ENCODE peak calls at places on chromosomes 12 and 14, in eight cellular contexts. I, A, W, U, J, Z, Q and N are unnamed samples.

GRCh38 chr12:102757154-102757873 is 159.7 kb downstream of the PAH start:
- ATAC-seq in Q (no peak), W (no peak), A (peak), Z (peak), J (no peak), I (peak), U (no peak), N (no peak)

GRCh38 chr12:124006582-124007170 is 33.7 kb downstream of the ZNF664 start:
- ATAC-seq in W (no peak), Z (no peak), U (no peak), A (no peak), I (no peak), Q (no peak), J (no peak), N (no peak)

GRCh38 chr12:70290126-70290525 is 46.9 kb downstream of the CNOT2 start:
- ATAC-seq in J (no peak), Z (peak), Q (no peak), A (no peak), I (no peak), W (no peak), U (no peak), N (no peak)

GRCh38 chr12:108772247-108772646 is 40.9 kb upstream of the CORO1C start:
- ATAC-seq in Z (no peak), Q (no peak), J (no peak), A (no peak), I (no peak), W (no peak), U (no peak), N (no peak)

GRCh38 chr12:96108321-96108720 is 72.9 kb upstream of the LTA4H start:
- ATAC-seq in Z (peak), Q (peak), I (peak), A (no peak), U (peak), W (peak), J (no peak), N (peak)

GRCh38 chr12:27838543-27838942 is 58.5 kb upstream of the MANSC4 start:
- ATAC-seq in Z (no peak), A (no peak), J (no peak), Q (no peak), W (no peak), I (no peak), U (no peak), N (no peak)

GRCh38 chr12:132049442-132049841 is 94.7 kb downstream of the DDX51 start:
- ATAC-seq in U (no peak), J (no peak), Q (no peak), W (no peak), I (no peak), A (peak), Z (no peak), N (no peak)

GRCh38 chr14:55438066-55438683 is 2.2 kb downstream of the TBPL2 start:
- ATAC-seq in W (no peak), Z (peak), J (peak), Q (peak), A (no peak), I (no peak), U (no peak), N (peak)

GRCh38 chr12:54460317-54460935 is 13.0 kb downstream of the GTSF1 start:
- ATAC-seq in Z (no peak), U (no peak), Q (no peak), I (no peak), J (no peak), W (no peak), A (no peak), N (no peak)

GRCh38 chr14:66369157-66369706 is 116.9 kb upstream of the CCDC196 start:
- ATAC-seq in Z (no peak), J (no peak), Q (no peak), U (no peak), I (no peak), A (no peak), W (no peak), N (no peak)